ENCODE peak calls at places on chromosome 17, in seven cellular contexts. W is PC-9; N is CD8-positive, alpha-beta T cell; Z is BJ; V is lower leg skin; J is A549; O is progenitor cell of endocrine pancreas. L is an unnamed sample.

GRCh38 chr17:79272666-79273219 is 198.1 kb downstream of the ENGASE start:
- DNase-seq in N (no peak), O (no peak), V (no peak), W (peak), Z (no peak), J (peak), L (no peak)

GRCh38 chr17:83195330-83196087 is 116.1 kb downstream of the METRNL start:
- DNase-seq in Z (no peak), J (no peak), N (no peak), W (no peak), O (no peak), V (peak), L (peak)

GRCh38 chr17:27609606-27610303 is 21.2 kb upstream of the LGALS9 start:
- DNase-seq in Z (no peak), V (no peak), J (peak), O (no peak), W (no peak), N (no peak), L (peak)

GRCh38 chr17:48871551-48872351 is 20.8 kb upstream of the ATP5MC1 start:
- DNase-seq in W (no peak), Z (no peak), O (peak), V (no peak), N (no peak), J (peak), L (peak)

GRCh38 chr17:17032131-17032692 is 10.0 kb upstream of the MPRIP start:
- DNase-seq in O (no peak), N (no peak), W (no peak), Z (peak), J (peak), V (no peak), L (peak)

GRCh38 chr17:15480209-15480608 is 12.8 kb upstream of the CDRT4 start:
- DNase-seq in N (no peak), Z (no peak), O (no peak), J (no peak), V (no peak), W (no peak), L (no peak)

GRCh38 chr17:7579001-7579838 is at the start of gene CD68:
- DNase-seq in V (peak), J (peak), Z (peak), O (no peak), N (peak), W (peak), L (peak)

GRCh38 chr17:6756425-6757012 is 673 bp downstream of the XAF1 start:
- DNase-seq in Z (no peak), O (no peak), J (no peak), W (no peak), V (no peak), N (no peak), L (no peak)

GRCh38 chr17:68047153-68047846 is 11.8 kb downstream of the KPNA2 start:
- DNase-seq in O (no peak), V (no peak), W (no peak), Z (no peak), N (no peak), J (no peak), L (no peak)

GRCh38 chr17:78223061-78223460 is 8.4 kb upstream of the TMEM235 start:
- DNase-seq in V (no peak), O (no peak), J (no peak), N (no peak), Z (no peak), W (no peak), L (no peak)

GRCh38 chr17:40547079-40547784 is 18.0 kb downstream of the CCR7 start:
- DNase-seq in W (no peak), J (no peak), O (no peak), V (peak), Z (no peak), N (peak), L (peak)

GRCh38 chr17:43599835-43600234 is 53.7 kb upstream of the ETV4 start:
- DNase-seq in W (no peak), N (no peak), J (peak), Z (no peak), O (no peak), V (peak), L (no peak)

GRCh38 chr17:16371742-16372141 is 9.1 kb upstream of the UBB start:
- DNase-seq in W (no peak), N (no peak), J (peak), Z (no peak), O (no peak), V (no peak), L (no peak)

GRCh38 chr17:80359422-80360110 is 55.4 kb upstream of the ENDOV start:
- DNase-seq in O (no peak), Z (no peak), W (no peak), N (no peak), J (no peak), V (no peak), L (no peak)

GRCh38 chr17:16027708-16028584 is 28.3 kb downstream of the TTC19 start:
- DNase-seq in Z (peak), W (peak), N (peak), O (no peak), V (no peak), J (peak), L (no peak)

GRCh38 chr17:68460715-68461114 is 3.4 kb upstream of the WIPI1 start:
- DNase-seq in J (no peak), N (no peak), Z (no peak), W (no peak), O (no peak), V (no peak), L (no peak)

GRCh38 chr17:58503876-58504275 is 10.6 kb downstream of the MTMR4 start:
- DNase-seq in Z (no peak), V (no peak), N (no peak), W (no peak), O (no peak), J (no peak), L (no peak)

GRCh38 chr17:69175812-69176517 is 34.3 kb upstream of the ABCA6 start:
- DNase-seq in J (peak), W (peak), N (no peak), Z (peak), V (no peak), O (no peak), L (no peak)

GRCh38 chr17:16980813-16981731 is 9.2 kb upstream of the TNFRSF13B start:
- DNase-seq in O (no peak), W (no peak), V (no peak), J (no peak), N (no peak), Z (no peak), L (no peak)

GRCh38 chr17:16915752-16916556 is 56.0 kb downstream of the TNFRSF13B start:
- DNase-seq in N (no peak), J (peak), W (peak), O (peak), Z (no peak), V (no peak), L (peak)

GRCh38 chr17:27504188-27504995 is 48.1 kb downstream of the KSR1 start:
- DNase-seq in W (no peak), J (no peak), Z (no peak), V (no peak), N (no peak), O (no peak), L (no peak)

GRCh38 chr17:48588519-48588918 is 1.5 kb downstream of the HOXB3 start:
- DNase-seq in O (no peak), N (no peak), J (no peak), V (no peak), W (no peak), Z (no peak), L (no peak)

GRCh38 chr17:7431231-7431630 is 2.6 kb downstream of the SPEM3 start:
- DNase-seq in Z (no peak), J (no peak), N (no peak), O (no peak), W (no peak), V (no peak), L (no peak)

GRCh38 chr17:66855204-66855603 is 20.3 kb downstream of the CACNG5 start:
- DNase-seq in Z (no peak), N (no peak), W (no peak), V (no peak), O (no peak), J (no peak), L (no peak)
- TF ChIP-seq CTCF in Z (peak), N (peak), W (peak), V (no peak), O (peak), J (peak), L (no peak)

DNA sequence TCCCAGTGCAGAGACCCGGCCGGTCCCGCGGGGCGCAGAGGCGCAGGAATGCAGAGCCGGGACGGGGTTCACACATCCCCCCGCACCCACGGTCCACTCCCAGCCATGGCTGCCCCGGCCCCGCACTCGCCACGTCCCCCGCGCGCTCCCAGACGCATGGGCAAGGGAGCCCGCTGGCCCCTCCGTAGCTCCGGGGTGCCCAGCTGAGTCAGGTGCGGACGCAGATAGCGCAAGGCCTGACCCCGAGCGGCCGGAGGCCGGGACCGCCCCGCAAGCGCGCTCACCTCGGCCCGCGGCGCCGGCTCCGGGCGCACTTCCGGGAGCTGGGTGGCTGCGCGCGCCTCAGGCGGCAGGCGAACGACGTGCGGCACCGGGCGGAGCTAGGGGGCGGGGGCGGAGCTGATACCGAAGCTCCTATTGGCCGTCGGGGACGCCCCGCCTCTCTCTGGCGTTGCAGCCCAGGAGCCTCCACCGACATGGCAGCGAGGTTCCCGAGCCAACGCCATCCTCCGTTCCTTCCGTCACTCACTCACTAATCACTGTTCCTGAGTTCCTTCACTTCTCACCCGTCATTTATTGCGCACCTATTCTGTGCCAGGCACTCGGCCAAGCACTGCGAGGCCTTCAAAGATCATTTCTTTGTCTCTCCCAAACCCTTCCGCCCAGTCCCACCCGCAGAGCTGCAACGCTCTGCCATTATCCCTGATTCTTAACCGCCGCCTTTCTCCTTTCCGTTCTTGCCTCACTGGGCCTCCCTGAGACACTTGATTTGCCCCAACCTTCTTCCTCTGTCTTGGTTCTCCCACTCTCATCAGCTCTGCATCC is at the start of gene ZNF18:
- DNase-seq in Z (peak), V (peak), J (peak), O (peak), N (peak), W (peak), L (peak)
- TF ChIP-seq CTCF in Z (no peak), V (no peak), J (no peak), O (peak), N (no peak), W (no peak), L (no peak)

GRCh38 chr17:51850206-51850605 is 308.3 kb downstream of the CA10 start:
- DNase-seq in O (no peak), W (no peak), V (no peak), N (no peak), Z (no peak), J (no peak), L (no peak)
- TF ChIP-seq CTCF in O (peak), W (no peak), V (no peak), N (no peak), Z (no peak), J (no peak), L (no peak)

DNA sequence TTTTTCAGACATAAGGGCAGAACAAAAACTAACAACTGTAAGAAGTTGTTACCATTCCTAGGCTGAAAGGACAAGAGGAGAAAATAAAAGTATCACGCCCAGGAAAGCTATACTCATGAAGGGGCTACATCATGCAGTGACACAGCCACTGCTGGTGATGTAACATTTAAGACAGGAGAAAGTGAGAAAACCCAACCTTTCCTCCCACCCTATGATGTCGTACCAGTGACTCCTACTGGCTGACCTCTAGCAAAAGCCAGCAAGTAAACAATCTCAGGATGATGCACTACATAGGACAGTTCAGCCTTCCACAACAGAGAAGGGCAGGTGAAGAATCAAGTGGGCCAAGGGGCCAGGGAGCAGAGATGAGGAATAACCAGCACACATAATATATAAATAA is 14.0 kb upstream of the OR1E2 start:
- DNase-seq in O (no peak), Z (no peak), W (no peak), V (no peak), N (no peak), J (peak), L (no peak)
- TF ChIP-seq CTCF in O (no peak), Z (no peak), W (peak), V (no peak), N (no peak), J (peak), L (no peak)

DNA sequence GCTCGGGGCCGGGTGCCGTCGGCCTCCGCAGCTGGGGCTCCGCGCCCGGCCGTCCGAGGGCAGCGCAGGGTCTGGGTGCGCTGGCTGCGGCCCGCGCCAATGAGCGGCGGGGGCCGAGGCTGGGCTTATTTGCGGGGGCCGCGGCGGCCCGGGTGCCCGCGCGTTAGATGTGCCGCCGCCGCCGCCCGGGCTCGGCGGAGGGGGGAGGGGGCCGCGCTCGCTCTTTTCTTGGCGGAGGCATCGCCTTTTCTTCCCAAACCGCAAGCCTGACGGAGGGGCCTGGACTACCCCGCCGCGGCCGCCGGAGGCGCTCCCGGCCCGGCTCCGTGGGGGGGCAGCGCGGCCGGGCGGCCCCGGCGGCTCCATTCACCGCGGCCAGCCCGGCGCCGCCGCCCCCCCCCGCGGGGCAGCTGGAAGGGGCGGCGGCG is at the start of gene NOTUM:
- DNase-seq in Z (no peak), N (no peak), O (no peak), W (no peak), J (no peak), V (no peak), L (no peak)
- TF ChIP-seq CTCF in Z (peak), N (no peak), O (peak), W (no peak), J (peak), V (no peak), L (no peak)

GRCh38 chr17:36600936-36601302 is 464 bp upstream of the MRM1 start:
- DNase-seq in Z (no peak), V (no peak), O (no peak), J (peak), W (no peak), N (peak), L (no peak)

GRCh38 chr17:36602030-36602737 is 801 bp downstream of the MRM1 start:
- DNase-seq in W (no peak), O (no peak), Z (no peak), N (no peak), V (no peak), J (peak), L (no peak)

GRCh38 chr17:36600477-36600876 is 906 bp upstream of the MRM1 start:
- DNase-seq in J (no peak), O (no peak), V (no peak), N (no peak), W (no peak), Z (no peak), L (no peak)

GRCh38 chr17:36602924-36603384 is 1.6 kb downstream of the MRM1 start:
- DNase-seq in Z (no peak), W (peak), O (peak), V (no peak), J (peak), N (peak), L (peak)

GRCh38 chr17:36601303-36602029 is at the start of gene MRM1:
- DNase-seq in V (peak), N (peak), J (peak), O (peak), W (peak), Z (peak), L (peak)
- TF ChIP-seq CTCF in V (no peak), N (no peak), J (peak), O (no peak), W (no peak), Z (peak), L (no peak)

DNA sequence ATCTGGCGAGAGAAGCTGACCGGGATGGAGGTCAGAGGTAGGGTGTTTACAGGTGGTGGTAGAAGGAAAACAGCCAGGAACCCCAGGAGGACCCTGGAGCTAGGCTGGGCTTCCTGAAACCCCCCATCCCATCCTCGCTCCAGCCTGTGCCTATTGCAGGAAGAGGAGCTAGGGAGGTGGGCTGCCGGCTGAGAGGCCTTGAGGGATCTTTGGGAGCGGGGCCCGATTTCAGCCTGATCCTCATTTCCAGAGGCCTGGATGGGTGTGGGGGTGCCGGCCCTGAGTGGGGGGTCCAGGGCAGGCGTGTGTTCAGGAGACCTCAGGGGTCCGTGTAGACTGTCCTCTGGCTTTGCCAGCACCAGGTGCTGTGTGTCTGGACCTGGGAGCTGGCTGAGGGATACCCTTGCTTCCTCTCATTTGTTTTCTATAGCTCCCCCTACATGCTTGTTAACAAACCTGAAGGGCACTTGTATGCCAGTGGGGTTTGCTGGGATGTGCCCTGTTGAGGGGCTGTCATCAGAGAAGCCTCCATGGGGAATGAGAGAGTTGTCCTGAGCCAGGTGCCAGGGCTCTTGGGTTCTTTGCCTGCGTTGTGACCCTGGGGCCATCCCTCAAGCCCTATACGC is 18.9 kb upstream of the RAP1GAP2 start:
- DNase-seq in Z (no peak), N (no peak), W (no peak), V (no peak), O (no peak), J (no peak), L (no peak)
- TF ChIP-seq CTCF in Z (no peak), N (no peak), W (no peak), V (no peak), O (no peak), J (peak), L (no peak)

GRCh38 chr17:50499270-50499669 is 9.0 kb upstream of the MYCBPAP start:
- DNase-seq in J (no peak), V (no peak), W (no peak), Z (no peak), N (no peak), O (no peak), L (no peak)
- TF ChIP-seq CTCF in J (no peak), V (no peak), W (no peak), Z (no peak), N (no peak), O (no peak), L (no peak)